ENCODE peak calls at places on chromosomes 16 and 17, in four cellular contexts. One of them, this sample, is unnamed.
A peak's percentile ranks its signal among the peaks of the same experiment; 100 is the strongest.

GRCh38 chr17:80872011-80872929 is 119.4 kb upstream of the CHMP6 start:
- DNase-seq in caudate nucleus: no peak
- DNase-seq in M059J: no peak
- DNase-seq in stimulated activated CD4-positive, alpha-beta T cell treated with anti-CD3 and anti-CD28 coated beads, Interleukin-1b, Interleukin-23, amount 100 ng/mL, for 1 hour: no peak
- DNase-seq in this sample: no peak

GRCh38 chr17:8685396-8685795 is 54.9 kb upstream of the MYH10 start:
- DNase-seq in caudate nucleus: no peak
- DNase-seq in stimulated activated CD4-positive, alpha-beta T cell treated with anti-CD3 and anti-CD28 coated beads, Interleukin-1b, Interleukin-23, amount 100 ng/mL, for 1 hour: no peak
- DNase-seq in M059J: peak; percentile 23
- DNase-seq in this sample: no peak

GRCh38 chr17:2175294-2175628 is 120.4 kb downstream of the HIC1 start:
- DNase-seq in M059J: no peak
- DNase-seq in stimulated activated CD4-positive, alpha-beta T cell treated with anti-CD3 and anti-CD28 coated beads, Interleukin-1b, Interleukin-23, amount 100 ng/mL, for 1 hour: no peak
- DNase-seq in caudate nucleus: no peak
- DNase-seq in this sample: no peak

GRCh38 chr16:71295950-71296349 is 6.7 kb upstream of the CMTR2 start:
- DNase-seq in caudate nucleus: no peak
- DNase-seq in stimulated activated CD4-positive, alpha-beta T cell treated with anti-CD3 and anti-CD28 coated beads, Interleukin-1b, Interleukin-23, amount 100 ng/mL, for 1 hour: no peak
- DNase-seq in M059J: no peak
- DNase-seq in this sample: no peak

GRCh38 chr17:75843577-75844529 is at the start of gene UNC13D:
- DNase-seq in M059J: peak; percentile 21
- DNase-seq in stimulated activated CD4-positive, alpha-beta T cell treated with anti-CD3 and anti-CD28 coated beads, Interleukin-1b, Interleukin-23, amount 100 ng/mL, for 1 hour: no peak
- DNase-seq in caudate nucleus: no peak
- DNase-seq in this sample: peak; percentile 59

GRCh38 chr16:20884240-20884556 is 16.0 kb downstream of the DCUN1D3 start:
- DNase-seq in stimulated activated CD4-positive, alpha-beta T cell treated with anti-CD3 and anti-CD28 coated beads, Interleukin-1b, Interleukin-23, amount 100 ng/mL, for 1 hour: no peak
- DNase-seq in M059J: peak; percentile 71
- DNase-seq in caudate nucleus: no peak
- DNase-seq in this sample: no peak

GRCh38 chr17:57557793-57558681 is 187.1 kb downstream of the CCDC182 start:
- DNase-seq in caudate nucleus: no peak
- DNase-seq in M059J: peak; percentile 86
- DNase-seq in stimulated activated CD4-positive, alpha-beta T cell treated with anti-CD3 and anti-CD28 coated beads, Interleukin-1b, Interleukin-23, amount 100 ng/mL, for 1 hour: no peak
- DNase-seq in this sample: no peak

GRCh38 chr17:42132941-42133340 is 10.3 kb downstream of the HSPB9 start:
- DNase-seq in caudate nucleus: no peak
- DNase-seq in M059J: peak; percentile 94
- DNase-seq in stimulated activated CD4-positive, alpha-beta T cell treated with anti-CD3 and anti-CD28 coated beads, Interleukin-1b, Interleukin-23, amount 100 ng/mL, for 1 hour: no peak
- DNase-seq in this sample: no peak

GRCh38 chr17:61443475-61443882 is 8.7 kb upstream of the TBX4 start:
- DNase-seq in stimulated activated CD4-positive, alpha-beta T cell treated with anti-CD3 and anti-CD28 coated beads, Interleukin-1b, Interleukin-23, amount 100 ng/mL, for 1 hour: no peak
- DNase-seq in caudate nucleus: no peak
- DNase-seq in M059J: no peak
- DNase-seq in this sample: no peak

GRCh38 chr16:11446566-11447119 is 101.4 kb downstream of the RMI2 start:
- DNase-seq in caudate nucleus: no peak
- DNase-seq in M059J: no peak
- DNase-seq in stimulated activated CD4-positive, alpha-beta T cell treated with anti-CD3 and anti-CD28 coated beads, Interleukin-1b, Interleukin-23, amount 100 ng/mL, for 1 hour: no peak
- DNase-seq in this sample: no peak

GRCh38 chr17:29588561-29589411 is 662 bp downstream of the GIT1 start:
- DNase-seq in caudate nucleus: no peak
- DNase-seq in M059J: peak; percentile 43
- DNase-seq in stimulated activated CD4-positive, alpha-beta T cell treated with anti-CD3 and anti-CD28 coated beads, Interleukin-1b, Interleukin-23, amount 100 ng/mL, for 1 hour: no peak
- DNase-seq in this sample: no peak

This sample was measured in naive thymus-derived CD4-positive, alpha-beta T cell.